ENCODE peak calls at places on chromosomes 13 and 19, in four cellular contexts. K, T, C and V are unnamed samples.
A peak's percentile ranks its signal among the peaks of the same experiment; 100 is the strongest.

GRCh38 chr19:39411006-39411831 is 1.2 kb upstream of the PLEKHG2 start:
- DNase-seq in C (peak; percentile 88), T (no peak), K (no peak), V (no peak)

GRCh38 chr19:10998045-10998533 is 37.3 kb downstream of the SMARCA4 start:
- DNase-seq in C (peak; percentile 81), K (no peak), T (no peak), V (no peak)

GRCh38 chr19:36963262-36963661 is 47.1 kb downstream of the ZNF568 start:
- DNase-seq in C (no peak), K (no peak), T (no peak), V (no peak)

GRCh38 chr13:43861863-43862262 is 17.7 kb downstream of the CCDC122 start:
- DNase-seq in T (no peak), K (no peak), C (no peak), V (no peak)

GRCh38 chr13:48199404-48199991 is 33.5 kb upstream of the ITM2B start:
- DNase-seq in C (no peak), K (no peak), T (no peak), V (no peak)

GRCh38 chr13:77492982-77493381 is 42.5 kb upstream of the SCEL start:
- DNase-seq in C (peak; percentile 4), T (no peak), K (no peak), V (no peak)

GRCh38 chr13:76854894-76855293 is 31.3 kb downstream of the KCTD12 start:
- DNase-seq in T (no peak), C (no peak), K (no peak), V (no peak)

GRCh38 chr13:70708744-70709143 is 600.5 kb upstream of the KLHL1 start:
- DNase-seq in C (no peak), K (no peak), T (no peak), V (no peak)

GRCh38 chr19:40687525-40688016 is 2.9 kb downstream of the NUMBL start:
- DNase-seq in K (peak; percentile 23), C (no peak), T (no peak), V (no peak)

GRCh38 chr19:28508666-28509065 is 704.3 kb downstream of the UQCRFS1 start:
- DNase-seq in C (no peak), T (no peak), K (no peak), V (no peak)

GRCh38 chr13:74056829-74057564 is 77.2 kb downstream of the KLF12 start:
- DNase-seq in T (no peak), C (no peak), K (no peak), V (no peak)

GRCh38 chr19:45645631-45646344 is 6.6 kb upstream of the EML2 start:
- DNase-seq in C (peak; percentile 63), T (no peak), K (peak; percentile 65), V (no peak)

GRCh38 chr19:46693760-46694159 is 23.2 kb downstream of the PRKD2 start:
- DNase-seq in C (no peak), T (no peak), K (no peak), V (no peak)

GRCh38 chr19:52823676-52824075 is 2.2 kb upstream of the ZNF28 start:
- DNase-seq in C (no peak), K (no peak), T (no peak), V (no peak)

GRCh38 chr13:80132741-80133601 is 208.0 kb downstream of the SPRY2 start:
- DNase-seq in K (no peak), C (peak; percentile 0), T (no peak), V (no peak)

GRCh38 chr13:90686438-90686837 is 661.0 kb upstream of the MIR17HG start:
- DNase-seq in T (no peak), C (no peak), K (no peak), V (no peak)

GRCh38 chr13:106794131-106794530 is 226.2 kb upstream of the ARGLU1 start:
- DNase-seq in K (no peak), T (no peak), C (no peak), V (no peak)

GRCh38 chr13:106796280-106797047 is 228.5 kb upstream of the ARGLU1 start:
- DNase-seq in C (no peak), K (peak; percentile 9), T (peak; percentile 77), V (peak; percentile 79)

GRCh38 chr13:106797081-106797640 is 229.2 kb upstream of the ARGLU1 start:
- DNase-seq in K (no peak), C (no peak), T (no peak), V (no peak)

GRCh38 chr13:106799731-106800335 is 231.9 kb upstream of the ARGLU1 start:
- DNase-seq in T (no peak), K (no peak), C (no peak), V (no peak)

GRCh38 chr13:106795847-106796246 is 227.9 kb upstream of the ARGLU1 start:
- DNase-seq in T (no peak), K (no peak), C (no peak), V (no peak)
- TF ChIP-seq YY1 in T (no peak), K (no peak), C (no peak), V (no peak)

GRCh38 chr19:12974301-12975220 is 5.2 kb downstream of the DAND5 start:
- DNase-seq in C (peak; percentile 35), K (no peak), T (no peak), V (no peak)

GRCh38 chr19:12969292-12969988 is at the start of gene DAND5:
- DNase-seq in T (no peak), K (no peak), C (no peak), V (no peak)

GRCh38 chr19:12975221-12975756 is 5.9 kb downstream of the DAND5 start:
- DNase-seq in T (no peak), K (no peak), C (no peak), V (no peak)

GRCh38 chr19:12970070-12970820 is 869 bp downstream of the DAND5 start:
- DNase-seq in K (no peak), C (no peak), T (no peak), V (no peak)

GRCh38 chr19:12973236-12973635 is 3.9 kb downstream of the DAND5 start:
- DNase-seq in K (no peak), T (no peak), C (no peak), V (no peak)
- TF ChIP-seq SUZ12 in K (no peak), T (no peak), C (no peak), V (no peak)

DNA sequence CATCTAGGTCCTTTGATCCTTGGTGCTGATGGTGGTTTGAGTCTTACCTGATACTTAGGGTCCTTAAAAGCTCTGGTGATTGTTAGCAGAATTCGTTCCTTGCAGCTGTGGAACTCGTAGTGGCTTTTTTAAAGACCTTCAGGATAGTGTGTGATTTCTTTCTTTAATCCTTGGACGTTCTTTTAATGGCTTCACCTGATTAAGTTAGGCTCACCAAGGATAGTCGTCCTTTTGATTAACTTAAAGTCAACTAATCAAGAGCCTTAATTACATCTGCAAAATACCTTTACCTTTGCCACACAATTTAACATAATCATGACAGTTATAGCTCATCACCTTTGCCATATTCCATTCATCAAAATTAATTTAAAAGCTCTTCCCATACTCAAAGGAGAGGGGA is 1807.7 kb downstream of the OLFM4 start:
- DNase-seq in K (no peak), T (no peak), C (no peak), V (no peak)
- H3K4me1 ChIP-seq in K (no peaks in the 10 kb centered on the region), T (no peaks in the 10 kb centered on the region), C (no peaks in the 10 kb centered on the region), V (no peaks in the 10 kb centered on the region)

DNA sequence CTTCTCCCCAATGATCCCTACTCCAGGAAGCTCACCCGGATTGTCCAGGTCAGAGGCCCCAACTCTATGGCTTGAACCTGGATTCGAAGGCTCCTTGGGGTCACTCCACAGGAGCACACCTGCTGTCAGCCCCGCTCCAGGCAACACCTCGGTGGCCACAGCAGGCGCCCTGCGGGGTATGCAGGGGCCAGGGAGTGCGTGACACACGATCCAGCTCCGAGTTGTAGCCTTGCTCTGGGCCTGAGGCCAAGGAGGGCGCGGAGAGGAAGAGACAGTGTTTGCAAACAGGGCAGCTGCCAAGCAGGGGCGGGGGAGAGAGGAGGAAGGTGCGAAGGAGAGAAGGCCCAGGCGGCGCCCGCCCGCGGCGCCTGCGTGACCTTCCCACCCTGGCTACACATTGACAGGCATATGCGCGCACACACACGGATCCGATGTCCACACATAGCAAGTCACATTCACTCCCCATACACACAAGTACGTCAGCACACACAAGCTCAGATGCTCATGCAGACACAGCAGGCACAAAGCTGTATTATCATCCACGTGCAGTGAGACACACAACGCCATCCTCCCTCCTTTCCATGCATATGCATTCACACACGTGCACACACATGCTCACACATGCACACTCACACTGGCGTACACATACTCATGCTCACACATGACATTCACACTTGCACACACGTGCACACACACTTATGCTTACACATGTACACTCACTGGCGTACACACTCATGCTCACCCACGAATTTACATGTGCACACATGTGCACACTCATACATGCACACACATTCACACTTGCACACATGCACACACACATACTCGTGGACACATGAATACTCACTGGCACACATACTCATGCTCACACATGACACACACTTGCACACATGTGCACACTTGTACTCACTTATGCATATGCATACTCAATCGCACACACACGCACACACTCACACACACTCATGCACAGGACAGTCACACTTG is 10.4 kb downstream of the SBK2 start:
- DNase-seq in T (no peak), K (no peak), C (peak; percentile 31), V (no peak)
- TF ChIP-seq YY1 in T (no peak), K (no peak), C (no peak), V (no peak)

DNA sequence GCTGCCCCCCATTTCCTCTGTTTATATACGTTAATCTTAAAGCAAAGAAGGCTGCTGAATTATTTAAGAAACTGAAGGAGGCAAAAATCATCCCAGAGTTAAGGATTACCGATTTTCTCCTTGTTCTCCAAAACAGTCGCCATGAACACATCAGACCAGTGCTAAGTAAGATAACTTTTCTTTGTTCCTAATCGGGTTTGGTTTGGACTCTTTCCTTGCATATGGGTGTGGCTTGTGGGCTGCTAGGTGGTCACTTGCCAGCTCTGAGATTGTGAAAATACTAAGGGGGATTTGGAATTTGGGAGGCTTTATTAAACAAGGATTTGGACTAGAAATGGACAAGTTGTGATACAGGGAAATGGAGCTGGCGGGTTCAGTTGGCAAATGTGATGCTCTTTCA is 212.1 kb downstream of the OXGR1 start:
- DNase-seq in K (no peak), C (no peak), T (no peak), V (no peak)
- TF ChIP-seq SUZ12 in K (no peak), C (no peak), T (no peak), V (no peak)